ENCODE peak calls at places on chromosomes 7 and 10, in four cellular contexts. Q, K, C and U are unnamed samples.

GRCh38 chr7:158358926-158359645 is 228.5 kb downstream of the PTPRN2 start:
- DNase-seq in Q (no peak), K (no peak), C (no peak), U (no peak)

GRCh38 chr10:129774082-129774735 is 189.9 kb downstream of the EBF3 start:
- DNase-seq in Q (no peak), K (no peak), C (no peak), U (no peak)

GRCh38 chr7:22267989-22268615 is 88.9 kb downstream of the RAPGEF5 start:
- DNase-seq in Q (no peak), K (no peak), C (no peak), U (no peak)

GRCh38 chr7:107668296-107668695 is 7.7 kb downstream of the SLC26A4 start:
- DNase-seq in Q (no peak), K (no peak), C (no peak), U (no peak)

GRCh38 chr10:64170791-64171190 is 649.6 kb downstream of the REEP3 start:
- DNase-seq in Q (no peak), K (no peak), C (no peak), U (no peak)

GRCh38 chr10:118518095-118518494 is 77.4 kb downstream of the PRLHR start:
- DNase-seq in Q (no peak), K (no peak), C (no peak), U (no peak)

GRCh38 chr7:100132697-100133137 is 6.0 kb downstream of the MBLAC1 start:
- DNase-seq in Q (peak; percentile 81), K (peak; percentile 81), C (peak; percentile 74), U (no peak)

GRCh38 chr10:79244841-79245504 is 102.3 kb upstream of the PPIF start:
- DNase-seq in Q (no peak), K (no peak), C (no peak), U (no peak)

GRCh38 chr7:112965506-112965905 is 121.1 kb downstream of the GPR85 start:
- DNase-seq in Q (no peak), K (no peak), C (no peak), U (no peak)

GRCh38 chr7:13839063-13839462 is 150.4 kb downstream of the ETV1 start:
- DNase-seq in Q (no peak), K (no peak), C (no peak), U (no peak)

DNA sequence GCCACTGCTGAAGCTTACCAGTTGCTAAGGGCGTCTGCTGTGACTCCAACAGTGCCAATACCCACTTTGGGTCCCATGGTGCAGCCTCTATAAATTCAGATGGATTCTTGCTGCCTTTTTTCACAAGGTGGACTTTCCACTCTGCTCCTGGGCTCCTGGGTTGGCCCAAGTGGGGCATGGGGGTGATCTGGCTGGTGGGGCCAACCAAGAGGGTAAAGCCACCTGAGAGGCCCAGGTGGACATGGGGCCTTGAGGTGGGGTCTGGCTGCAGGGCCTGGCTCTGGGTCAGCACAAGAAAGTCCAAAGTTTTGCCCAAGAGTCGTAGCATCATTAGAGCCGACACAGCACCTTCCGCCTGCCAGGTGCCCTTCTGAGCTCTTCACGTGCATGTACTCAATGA is 105.2 kb upstream of the KDM7A start:
- DNase-seq in Q (no peak), K (no peak), C (no peak), U (no peak)
- H3K4me3 ChIP-seq in Q (no peak overlapping the region), K (no peak overlapping the region), C (no peak overlapping the region), U (no peak overlapping the region)

GRCh38 chr10:1551636-1552338 is 185.5 kb downstream of the ADARB2 start:
- DNase-seq in Q (no peak), K (no peak), C (no peak), U (no peak)
- TF ChIP-seq CTCF in Q (no peak), K (no peak), C (no peak), U (no peak)

GRCh38 chr7:5350174-5350463 is 67.4 kb downstream of the SLC29A4 start:
- DNase-seq in Q (no peak), K (no peak), C (no peak), U (no peak)
- H3K27me3 ChIP-seq in Q (no peaks in the 10 kb centered on the region), K (no peaks in the 10 kb centered on the region), C (no peaks in the 10 kb centered on the region), U (no peaks in the 10 kb centered on the region)

GRCh38 chr7:16398211-16399017 is 22.9 kb downstream of the CRPPA start:
- DNase-seq in Q (no peak), K (no peak), C (no peak), U (no peak)

GRCh38 chr7:16402084-16402483 is 19.3 kb downstream of the CRPPA start:
- DNase-seq in Q (peak; percentile 15), K (no peak), C (no peak), U (no peak)

GRCh38 chr7:16400896-16401275 is 20.5 kb downstream of the CRPPA start:
- DNase-seq in Q (no peak), K (no peak), C (no peak), U (no peak)

GRCh38 chr7:16399265-16399801 is 22.0 kb downstream of the CRPPA start:
- DNase-seq in Q (no peak), K (no peak), C (no peak), U (no peak)

DNA sequence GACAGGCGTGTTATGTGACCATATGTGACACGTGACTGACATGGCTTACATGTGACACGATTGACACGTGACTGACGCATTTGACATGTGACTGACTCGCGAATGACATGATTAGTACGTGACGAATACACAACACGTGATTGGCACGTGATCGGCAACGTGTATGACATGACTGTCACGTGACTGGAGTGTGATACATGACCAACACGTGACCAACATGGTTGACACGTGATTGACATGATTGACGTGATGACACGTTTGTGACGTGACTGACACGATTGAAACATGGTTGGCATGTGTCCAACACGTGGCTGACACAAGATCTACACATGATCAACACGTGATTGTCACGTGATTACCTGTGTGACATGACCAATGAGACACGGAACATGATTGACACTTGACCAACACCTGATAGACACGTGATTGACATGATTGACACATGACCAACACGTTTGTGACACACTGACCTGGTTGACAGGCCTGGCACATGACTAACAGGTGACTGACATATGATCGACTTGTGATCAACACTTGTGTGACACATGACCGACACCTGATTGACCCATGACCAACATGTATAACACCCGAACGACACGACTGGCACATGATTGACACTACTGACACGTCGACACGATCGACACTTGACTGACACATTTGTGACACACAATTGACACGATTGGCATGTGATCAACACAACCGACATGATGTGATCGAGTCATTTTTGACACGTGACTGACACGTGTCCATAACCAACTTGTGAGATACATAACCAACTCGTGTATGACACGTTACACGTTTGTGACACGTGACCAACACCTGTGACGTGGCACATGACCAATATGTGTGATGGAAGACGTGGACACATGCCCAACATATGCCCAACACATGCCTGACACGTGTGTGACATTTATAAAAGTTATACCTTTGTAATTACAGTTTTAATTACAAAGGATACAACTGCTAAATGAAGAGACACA is 21.1 kb downstream of the CRPPA start:
- DNase-seq in Q (no peak), K (no peak), C (no peak), U (no peak)
- H3K4me3 ChIP-seq in Q (no peak overlapping the region), K (no peak overlapping the region), C (no peak overlapping the region), U (no peak overlapping the region)

DNA sequence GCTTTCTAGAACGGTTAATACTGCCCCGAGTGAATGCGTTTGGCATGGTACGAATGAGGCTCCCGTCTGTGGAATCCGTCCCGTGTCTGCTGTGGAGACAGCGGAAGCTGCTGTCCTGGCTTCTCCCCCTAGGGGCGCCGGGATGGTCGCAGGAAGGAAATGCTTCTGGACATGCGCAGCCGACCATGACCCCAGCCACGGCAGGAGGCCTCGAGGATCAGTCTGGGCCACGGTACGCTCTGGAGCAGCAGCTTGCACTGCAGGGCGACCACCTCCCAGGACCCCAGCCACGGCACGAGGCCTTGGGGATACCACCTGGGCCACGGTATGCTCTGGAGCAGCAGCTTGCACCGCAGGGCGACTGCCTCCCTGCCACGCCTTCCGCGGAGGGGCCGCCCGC is 107.9 kb downstream of the CYTH3 start:
- DNase-seq in Q (no peak), K (peak; percentile 59), C (no peak), U (no peak)
- TF ChIP-seq CTCF in Q (no peak), K (peak; percentile 47), C (peak; percentile 21), U (peak; percentile 31)